ENCODE peak calls at places on chromosomes 5 and 9, in four cellular contexts. One of them, this sample, is unnamed.

GRCh38 chr9:121731090-121731489 is 79.7 kb downstream of the DAB2IP start:
- DNase-seq in HCT116: no peak
- DNase-seq in thyroid gland: no peak
- DNase-seq in tibial nerve: no peak
- DNase-seq in this sample: no peak

GRCh38 chr9:114308361-114308950 is 14.4 kb upstream of the ORM1 start:
- DNase-seq in HCT116: no peak
- DNase-seq in thyroid gland: no peak
- DNase-seq in tibial nerve: no peak
- DNase-seq in this sample: peak

GRCh38 chr9:121455527-121456239 is 44.0 kb downstream of the GGTA1 start:
- DNase-seq in HCT116: no peak
- DNase-seq in thyroid gland: no peak
- DNase-seq in tibial nerve: no peak
- DNase-seq in this sample: no peak

GRCh38 chr9:125758986-125759811 is 12.0 kb downstream of the PBX3 start:
- DNase-seq in HCT116: no peak
- DNase-seq in thyroid gland: no peak
- DNase-seq in tibial nerve: no peak
- DNase-seq in this sample: no peak

GRCh38 chr9:120841930-120842684 is 615 bp downstream of the PSMD5 start:
- DNase-seq in HCT116: no peak
- DNase-seq in thyroid gland: peak
- DNase-seq in tibial nerve: no peak
- DNase-seq in this sample: no peak

GRCh38 chr9:34675048-34675714 is 12.7 kb upstream of the CCL27 start:
- DNase-seq in HCT116: peak
- DNase-seq in thyroid gland: peak
- DNase-seq in tibial nerve: no peak
- DNase-seq in this sample: no peak

GRCh38 chr9:131236161-131236560 is 40.1 kb downstream of the FAM78A start:
- DNase-seq in HCT116: no peak
- DNase-seq in thyroid gland: no peak
- DNase-seq in tibial nerve: no peak
- DNase-seq in this sample: no peak

GRCh38 chr5:78693339-78693738 is 44.8 kb upstream of the LHFPL2 start:
- DNase-seq in HCT116: no peak
- DNase-seq in thyroid gland: no peak
- DNase-seq in tibial nerve: no peak
- DNase-seq in this sample: no peak

GRCh38 chr5:173595826-173596225 is 20.6 kb downstream of the BOD1 start:
- DNase-seq in HCT116: no peak
- DNase-seq in thyroid gland: no peak
- DNase-seq in tibial nerve: peak
- DNase-seq in this sample: no peak

GRCh38 chr5:50727149-50727496 is 60.7 kb downstream of the PARP8 start:
- DNase-seq in HCT116: no peak
- DNase-seq in thyroid gland: peak
- DNase-seq in tibial nerve: no peak
- DNase-seq in this sample: peak

GRCh38 chr5:172274951-172275753 is 8.4 kb downstream of the UBTD2 start:
- DNase-seq in HCT116: no peak
- DNase-seq in thyroid gland: peak
- DNase-seq in tibial nerve: no peak
- DNase-seq in this sample: no peak

GRCh38 chr5:110401881-110402280 is 324.6 kb downstream of the TMEM232 start:
- DNase-seq in HCT116: no peak
- DNase-seq in thyroid gland: no peak
- DNase-seq in tibial nerve: no peak
- DNase-seq in this sample: no peak

GRCh38 chr5:154317916-154318315 is 127.4 kb downstream of the GALNT10 start:
- DNase-seq in HCT116: no peak
- DNase-seq in thyroid gland: no peak
- DNase-seq in tibial nerve: no peak
- DNase-seq in this sample: peak

GRCh38 chr5:111530298-111530740 is 18.0 kb upstream of the STARD4 start:
- DNase-seq in HCT116: peak
- DNase-seq in thyroid gland: peak
- DNase-seq in tibial nerve: no peak
- DNase-seq in this sample: peak

GRCh38 chr9:133728856-133729645 is 9.1 kb downstream of the SARDH start:
- DNase-seq in HCT116: no peak
- DNase-seq in thyroid gland: no peak
- DNase-seq in tibial nerve: no peak
- DNase-seq in this sample: no peak

GRCh38 chr9:112084907-112085306 is 90.2 kb downstream of the SUSD1 start:
- DNase-seq in HCT116: no peak
- DNase-seq in thyroid gland: no peak
- DNase-seq in tibial nerve: no peak
- DNase-seq in this sample: no peak

GRCh38 chr5:181194489-181195248 is 10.3 kb downstream of the TRIM7 start:
- DNase-seq in HCT116: no peak
- DNase-seq in thyroid gland: peak
- DNase-seq in tibial nerve: no peak
- DNase-seq in this sample: no peak

GRCh38 chr5:59079622-59080620 is 497.0 kb downstream of the RAB3C start:
- DNase-seq in HCT116: no peak
- DNase-seq in thyroid gland: no peak
- DNase-seq in tibial nerve: no peak
- DNase-seq in this sample: no peak

GRCh38 chr9:108784128-108784490 is 71.7 kb downstream of the ACTL7B start:
- DNase-seq in HCT116: no peak
- DNase-seq in thyroid gland: no peak
- DNase-seq in tibial nerve: no peak
- DNase-seq in this sample: no peak

GRCh38 chr5:169347786-169348185 is 46.8 kb upstream of the SLIT3 start:
- DNase-seq in HCT116: no peak
- DNase-seq in thyroid gland: no peak
- DNase-seq in tibial nerve: no peak
- DNase-seq in this sample: no peak

GRCh38 chr5:132001647-132002561 is 9.6 kb downstream of the ACSL6 start:
- DNase-seq in HCT116: peak
- DNase-seq in thyroid gland: no peak
- DNase-seq in tibial nerve: no peak
- DNase-seq in this sample: no peak

GRCh38 chr9:69120380-69121154 is 53.5 kb upstream of the TJP2 start:
- DNase-seq in HCT116: peak
- DNase-seq in thyroid gland: peak
- DNase-seq in tibial nerve: no peak
- DNase-seq in this sample: peak

DNA sequence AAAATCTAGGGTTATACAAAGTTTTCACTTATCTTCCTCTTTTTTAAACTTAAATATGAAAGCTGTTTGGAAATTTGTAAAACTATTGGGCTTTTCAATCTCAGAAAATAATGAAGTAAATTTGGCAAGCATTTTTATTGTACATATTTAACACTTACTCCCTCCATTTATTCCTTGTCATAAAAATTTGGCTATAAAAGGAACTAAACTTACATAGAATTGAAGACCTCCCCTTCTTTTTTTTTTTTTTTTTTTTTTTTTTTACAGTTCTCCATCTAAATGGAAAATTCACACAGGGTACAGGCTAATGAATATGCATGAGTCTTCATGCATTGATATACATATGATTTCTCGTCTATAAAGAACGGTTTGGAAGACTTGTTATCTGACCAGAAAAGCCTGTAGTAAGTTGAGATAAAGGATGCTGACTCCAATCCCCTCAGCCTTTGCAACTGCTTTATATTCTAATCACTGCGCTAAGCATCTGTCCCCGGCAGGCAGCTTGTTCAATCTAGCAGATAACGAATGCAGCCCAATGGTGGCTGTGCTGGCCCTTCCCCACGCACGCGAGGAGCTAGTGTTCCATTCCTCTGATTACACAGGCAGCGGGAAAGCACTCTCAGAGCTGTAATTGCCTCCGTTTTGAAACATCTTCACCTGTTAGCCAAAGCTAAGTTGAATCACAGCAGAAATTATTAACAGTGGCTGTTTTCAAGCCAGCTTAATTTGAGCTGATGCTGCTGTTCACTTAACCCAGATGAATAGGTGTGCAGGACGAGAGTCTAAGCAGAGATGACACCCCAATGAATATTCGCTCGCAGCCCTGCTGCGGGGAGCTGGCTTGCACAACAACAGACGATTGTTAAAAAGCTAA is 453.8 kb upstream of the ZNF608 start:
- DNase-seq in HCT116: no peak
- DNase-seq in thyroid gland: no peak
- DNase-seq in tibial nerve: no peak
- DNase-seq in this sample: no peak
- H3K4me3 ChIP-seq in HCT116: no peak
- H3K4me3 ChIP-seq in thyroid gland: no peak
- H3K4me3 ChIP-seq in tibial nerve: peak
- H3K4me3 ChIP-seq in this sample: no peak

GRCh38 chr5:65926276-65926761 is at the start of gene ERBIN:
- DNase-seq in HCT116: no peak
- DNase-seq in thyroid gland: peak
- DNase-seq in tibial nerve: peak
- DNase-seq in this sample: peak
- TF ChIP-seq POLR2A in HCT116: no peak
- TF ChIP-seq POLR2A in thyroid gland: peak
- TF ChIP-seq POLR2A in tibial nerve: peak
- TF ChIP-seq POLR2A in this sample: no peak

GRCh38 chr9:77486463-77486862 is 161.7 kb downstream of the GNA14 start:
- DNase-seq in HCT116: no peak
- DNase-seq in thyroid gland: no peak
- DNase-seq in tibial nerve: no peak
- DNase-seq in this sample: no peak

GRCh38 chr9:77486968-77487367 is 161.2 kb downstream of the GNA14 start:
- DNase-seq in HCT116: no peak
- DNase-seq in thyroid gland: no peak
- DNase-seq in tibial nerve: no peak
- DNase-seq in this sample: no peak

DNA sequence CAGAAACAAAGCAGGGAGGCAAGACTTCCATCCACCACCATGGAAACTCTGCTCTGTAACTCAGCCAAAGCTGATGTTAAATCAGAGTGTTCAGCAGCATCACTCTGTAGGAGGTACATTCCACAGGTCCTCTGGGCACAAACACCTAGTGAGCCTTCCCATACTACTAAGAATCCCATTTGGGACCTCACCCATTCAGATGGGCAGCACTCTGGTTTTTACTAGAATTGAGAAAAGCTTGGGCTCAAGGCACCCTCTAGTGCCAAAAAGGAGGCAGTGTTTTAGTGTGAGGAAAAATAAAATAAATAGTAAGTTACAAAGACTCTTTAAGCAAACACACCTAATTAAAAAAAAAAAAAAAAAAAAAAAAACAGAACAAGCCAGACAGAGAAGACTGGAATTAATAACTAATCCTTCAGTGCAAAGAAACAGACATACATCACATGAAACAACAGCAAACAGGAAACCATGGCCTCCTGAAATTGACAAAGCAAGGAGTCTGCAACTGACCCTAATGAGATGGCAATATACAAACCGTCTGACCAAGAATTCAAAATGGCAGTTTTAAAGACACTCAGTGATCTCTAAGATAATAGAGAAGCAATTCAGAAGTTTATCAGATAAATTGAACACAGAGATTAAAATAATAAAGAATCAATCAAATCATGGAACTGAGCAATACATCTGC is 159.5 kb downstream of the GNA14 start:
- DNase-seq in HCT116: peak
- DNase-seq in thyroid gland: no peak
- DNase-seq in tibial nerve: no peak
- DNase-seq in this sample: no peak
- TF ChIP-seq CTCF in HCT116: peak
- TF ChIP-seq CTCF in thyroid gland: no peak
- TF ChIP-seq CTCF in tibial nerve: no peak
- TF ChIP-seq CTCF in this sample: no peak

GRCh38 chr5:127980843-127981242 is 102.7 kb upstream of the SLC12A2 start:
- DNase-seq in HCT116: no peak
- DNase-seq in thyroid gland: no peak
- DNase-seq in tibial nerve: no peak
- DNase-seq in this sample: no peak

GRCh38 chr5:127979475-127979874 is 104.1 kb upstream of the SLC12A2 start:
- DNase-seq in HCT116: no peak
- DNase-seq in thyroid gland: no peak
- DNase-seq in tibial nerve: no peak
- DNase-seq in this sample: no peak

GRCh38 chr5:127978738-127979300 is 104.7 kb upstream of the SLC12A2 start:
- DNase-seq in HCT116: no peak
- DNase-seq in thyroid gland: no peak
- DNase-seq in tibial nerve: no peak
- DNase-seq in this sample: no peak

GRCh38 chr5:127976991-127977717 is 106.4 kb upstream of the SLC12A2 start:
- DNase-seq in HCT116: no peak
- DNase-seq in thyroid gland: no peak
- DNase-seq in tibial nerve: no peak
- DNase-seq in this sample: no peak

DNA sequence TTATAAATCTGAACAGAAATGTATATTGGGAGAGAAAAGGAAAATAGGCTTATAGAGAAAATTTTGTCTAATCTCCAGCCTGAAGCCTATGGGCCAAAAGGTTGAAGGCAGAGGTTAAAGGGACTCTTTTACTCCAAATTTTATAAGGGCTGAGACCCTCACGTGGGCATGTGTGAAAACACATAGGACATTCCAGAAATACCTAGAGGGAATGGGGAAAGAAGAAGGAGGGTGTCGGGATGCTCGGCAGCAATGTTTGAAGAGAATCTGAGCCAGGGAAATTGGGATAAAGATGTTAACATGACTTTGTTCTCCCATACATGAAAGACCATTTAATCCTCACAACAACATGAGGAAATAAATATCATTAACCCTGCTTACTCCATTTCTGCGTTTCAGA is 102.1 kb upstream of the SLC12A2 start:
- DNase-seq in HCT116: no peak
- DNase-seq in thyroid gland: no peak
- DNase-seq in tibial nerve: no peak
- DNase-seq in this sample: no peak
- H3K4me3 ChIP-seq in HCT116: no peak
- H3K4me3 ChIP-seq in thyroid gland: no peak
- H3K4me3 ChIP-seq in tibial nerve: no peak
- H3K4me3 ChIP-seq in this sample: no peak

DNA sequence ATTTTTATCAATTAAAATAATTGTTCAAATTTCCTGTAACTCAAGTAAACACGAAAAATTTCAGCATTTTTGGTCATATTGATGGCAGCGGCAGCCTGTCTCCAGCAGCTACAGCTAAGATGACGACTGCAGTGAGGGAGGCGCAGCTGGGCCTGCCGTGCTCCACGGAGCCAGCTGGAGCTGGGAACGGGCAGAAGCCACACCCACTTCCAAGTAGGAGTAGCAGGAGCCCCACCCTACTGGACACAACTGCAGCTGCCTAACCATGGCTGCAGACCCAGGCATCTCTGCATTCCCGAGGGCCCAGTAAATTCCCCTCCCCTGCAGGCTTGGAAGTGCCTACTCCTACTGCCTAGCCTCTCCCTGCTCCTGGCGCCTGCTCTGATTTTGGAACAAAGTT is 2031.7 kb downstream of the EFNA5 start:
- DNase-seq in HCT116: no peak
- DNase-seq in thyroid gland: no peak
- DNase-seq in tibial nerve: no peak
- DNase-seq in this sample: no peak
- TF ChIP-seq POLR2A in HCT116: no peak
- TF ChIP-seq POLR2A in thyroid gland: no peak
- TF ChIP-seq POLR2A in tibial nerve: no peak
- TF ChIP-seq POLR2A in this sample: no peak

This sample was measured in lower leg skin.